ENCODE peak calls at places on chromosomes 13 and 19, in five cellular contexts. One of them, this sample, is unnamed. For H3K4me1, the result is how much of the 10 kb centered on the place peaks cover.

GRCh38 chr19:39212377-39212742 is 8.3 kb upstream of the SYCN start:
- DNase-seq in transverse colon: peak
- DNase-seq in tibial artery: no peak
- DNase-seq in testis: peak
- DNase-seq in SK-N-SH: peak
- DNase-seq in this sample: no peak

GRCh38 chr19:7748756-7749155 is 1.4 kb upstream of the CD209 start:
- DNase-seq in transverse colon: no peak
- DNase-seq in tibial artery: no peak
- DNase-seq in testis: peak
- DNase-seq in SK-N-SH: no peak
- DNase-seq in this sample: no peak

GRCh38 chr13:34410653-34411052 is 531.4 kb upstream of the NBEA start:
- DNase-seq in transverse colon: no peak
- DNase-seq in tibial artery: no peak
- DNase-seq in testis: no peak
- DNase-seq in SK-N-SH: no peak
- DNase-seq in this sample: no peak

GRCh38 chr19:16117594-16118033 is 5.9 kb downstream of the RAB8A start:
- DNase-seq in transverse colon: peak
- DNase-seq in tibial artery: no peak
- DNase-seq in testis: no peak
- DNase-seq in SK-N-SH: no peak
- DNase-seq in this sample: no peak

GRCh38 chr13:37716796-37717195 is 118.2 kb upstream of the POSTN start:
- DNase-seq in transverse colon: no peak
- DNase-seq in tibial artery: no peak
- DNase-seq in testis: no peak
- DNase-seq in SK-N-SH: no peak
- DNase-seq in this sample: no peak

GRCh38 chr19:35986664-35987570 is 8.1 kb upstream of the SDHAF1 start:
- DNase-seq in transverse colon: peak
- DNase-seq in tibial artery: no peak
- DNase-seq in testis: peak
- DNase-seq in SK-N-SH: peak
- DNase-seq in this sample: no peak

GRCh38 chr13:82947121-82948077 is 934.9 kb downstream of the SLITRK1 start:
- DNase-seq in transverse colon: no peak
- DNase-seq in tibial artery: no peak
- DNase-seq in testis: no peak
- DNase-seq in SK-N-SH: no peak
- DNase-seq in this sample: no peak

GRCh38 chr19:55461974-55462628 is 659 bp upstream of the ISOC2 start:
- DNase-seq in transverse colon: no peak
- DNase-seq in tibial artery: no peak
- DNase-seq in testis: no peak
- DNase-seq in SK-N-SH: peak
- DNase-seq in this sample: no peak

GRCh38 chr13:75963318-75963717 is 327.2 kb downstream of the LMO7 start:
- DNase-seq in transverse colon: no peak
- DNase-seq in tibial artery: no peak
- DNase-seq in testis: no peak
- DNase-seq in SK-N-SH: no peak
- DNase-seq in this sample: no peak

GRCh38 chr19:33814181-33815165 is 17.8 kb downstream of the KCTD15 start:
- DNase-seq in transverse colon: no peak
- DNase-seq in tibial artery: no peak
- DNase-seq in testis: no peak
- DNase-seq in SK-N-SH: peak
- DNase-seq in this sample: no peak

GRCh38 chr13:28964052-28964451 is 143.9 kb downstream of the MTUS2 start:
- DNase-seq in transverse colon: no peak
- DNase-seq in tibial artery: no peak
- DNase-seq in testis: no peak
- DNase-seq in SK-N-SH: no peak
- DNase-seq in this sample: no peak

GRCh38 chr19:41893899-41894298 is 10.9 kb downstream of the ARHGEF1 start:
- DNase-seq in transverse colon: no peak
- DNase-seq in tibial artery: no peak
- DNase-seq in testis: no peak
- DNase-seq in SK-N-SH: no peak
- DNase-seq in this sample: no peak

GRCh38 chr19:13425151-13425550 is 81.1 kb downstream of the CACNA1A start:
- DNase-seq in transverse colon: no peak
- DNase-seq in tibial artery: no peak
- DNase-seq in testis: no peak
- DNase-seq in SK-N-SH: no peak
- DNase-seq in this sample: no peak

GRCh38 chr13:100987993-100988392 is 313.4 kb upstream of the TMTC4 start:
- DNase-seq in transverse colon: no peak
- DNase-seq in tibial artery: no peak
- DNase-seq in testis: no peak
- DNase-seq in SK-N-SH: no peak
- DNase-seq in this sample: no peak

GRCh38 chr13:94322925-94323324 is 156.6 kb downstream of the DCT start:
- DNase-seq in transverse colon: no peak
- DNase-seq in tibial artery: no peak
- DNase-seq in testis: no peak
- DNase-seq in SK-N-SH: no peak
- DNase-seq in this sample: no peak

GRCh38 chr13:60164490-60164889 is 762 bp upstream of the DIAPH3 start:
- DNase-seq in transverse colon: no peak
- DNase-seq in tibial artery: no peak
- DNase-seq in testis: no peak
- DNase-seq in SK-N-SH: no peak
- DNase-seq in this sample: no peak

GRCh38 chr13:30739646-30740642 is 4.6 kb downstream of the ALOX5AP start:
- DNase-seq in transverse colon: no peak
- DNase-seq in tibial artery: no peak
- DNase-seq in testis: no peak
- DNase-seq in SK-N-SH: no peak
- DNase-seq in this sample: no peak

GRCh38 chr13:84192125-84192524 is 309.9 kb upstream of the SLITRK1 start:
- DNase-seq in transverse colon: no peak
- DNase-seq in tibial artery: no peak
- DNase-seq in testis: no peak
- DNase-seq in SK-N-SH: no peak
- DNase-seq in this sample: no peak

DNA sequence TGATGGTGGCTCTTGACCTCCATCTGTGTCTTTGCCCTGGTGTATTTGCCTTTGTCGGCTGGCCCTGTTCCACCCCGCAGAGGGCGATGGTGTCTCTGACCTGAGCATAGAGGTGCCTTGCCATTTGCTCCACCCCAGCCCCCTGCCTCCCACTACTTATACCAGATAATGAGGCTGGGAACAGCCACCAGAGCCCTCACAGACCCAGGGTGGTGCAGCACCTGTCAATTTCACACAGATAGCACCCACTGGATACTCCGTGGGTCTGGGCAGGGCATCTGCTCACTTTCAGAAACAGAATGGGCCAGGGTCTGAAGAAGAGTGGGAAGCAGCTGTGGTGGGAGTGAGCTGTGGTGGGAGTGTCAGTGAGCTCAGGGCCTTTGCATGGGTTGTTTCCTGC is 4.1 kb downstream of the ZNF536 start:
- DNase-seq in transverse colon: no peak
- DNase-seq in tibial artery: no peak
- DNase-seq in testis: no peak
- DNase-seq in SK-N-SH: no peak
- DNase-seq in this sample: no peak
- TF ChIP-seq CTCF in transverse colon: no peak
- TF ChIP-seq CTCF in tibial artery: no peak
- TF ChIP-seq CTCF in testis: no peak
- TF ChIP-seq CTCF in SK-N-SH: no peak
- TF ChIP-seq CTCF in this sample: no peak

GRCh38 chr13:97259787-97260641 is 37.9 kb downstream of the MBNL2 start:
- DNase-seq in transverse colon: no peak
- DNase-seq in tibial artery: peak
- DNase-seq in testis: no peak
- DNase-seq in SK-N-SH: no peak
- DNase-seq in this sample: no peak

GRCh38 chr13:97262058-97262457 is 39.9 kb downstream of the MBNL2 start:
- DNase-seq in transverse colon: no peak
- DNase-seq in tibial artery: no peak
- DNase-seq in testis: no peak
- DNase-seq in SK-N-SH: no peak
- DNase-seq in this sample: no peak

GRCh38 chr13:97263160-97263559 is 41.0 kb downstream of the MBNL2 start:
- DNase-seq in transverse colon: no peak
- DNase-seq in tibial artery: no peak
- DNase-seq in testis: no peak
- DNase-seq in SK-N-SH: no peak
- DNase-seq in this sample: no peak

GRCh38 chr13:97258801-97259200 is 36.7 kb downstream of the MBNL2 start:
- DNase-seq in transverse colon: no peak
- DNase-seq in tibial artery: no peak
- DNase-seq in testis: no peak
- DNase-seq in SK-N-SH: no peak
- DNase-seq in this sample: no peak

GRCh38 chr13:97261254-97262015 is 39.3 kb downstream of the MBNL2 start:
- DNase-seq in transverse colon: no peak
- DNase-seq in tibial artery: no peak
- DNase-seq in testis: no peak
- DNase-seq in SK-N-SH: no peak
- DNase-seq in this sample: no peak
- H3K4me1 ChIP-seq in transverse colon: under half
- H3K4me1 ChIP-seq in tibial artery: half or more
- H3K4me1 ChIP-seq in testis: under half
- H3K4me1 ChIP-seq in SK-N-SH: under half
- H3K4me1 ChIP-seq in this sample: half or more

DNA sequence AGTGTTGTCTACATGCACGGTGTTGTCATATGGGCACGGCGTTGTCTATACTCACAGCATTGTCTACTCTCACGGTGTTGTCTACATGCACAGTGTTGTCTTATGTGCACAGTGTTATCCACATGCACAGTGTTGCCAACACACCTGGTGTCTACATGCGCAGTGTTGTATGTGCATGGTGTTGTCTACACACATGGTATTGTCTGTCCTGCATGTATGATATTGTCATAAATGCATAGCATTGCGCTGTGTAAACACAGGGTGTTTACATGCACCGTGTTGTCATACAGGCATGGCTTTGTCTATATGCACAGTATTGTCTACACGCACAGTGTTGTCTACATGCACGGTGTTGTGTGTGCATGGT is 6.8 kb downstream of the ADPRHL1 start:
- DNase-seq in transverse colon: no peak
- DNase-seq in tibial artery: no peak
- DNase-seq in testis: no peak
- DNase-seq in SK-N-SH: no peak
- DNase-seq in this sample: no peak
- H3K27ac ChIP-seq in transverse colon: no peak
- H3K27ac ChIP-seq in tibial artery: no peak
- H3K27ac ChIP-seq in testis: no peak
- H3K27ac ChIP-seq in SK-N-SH: no peak
- H3K27ac ChIP-seq in this sample: no peak

DNA sequence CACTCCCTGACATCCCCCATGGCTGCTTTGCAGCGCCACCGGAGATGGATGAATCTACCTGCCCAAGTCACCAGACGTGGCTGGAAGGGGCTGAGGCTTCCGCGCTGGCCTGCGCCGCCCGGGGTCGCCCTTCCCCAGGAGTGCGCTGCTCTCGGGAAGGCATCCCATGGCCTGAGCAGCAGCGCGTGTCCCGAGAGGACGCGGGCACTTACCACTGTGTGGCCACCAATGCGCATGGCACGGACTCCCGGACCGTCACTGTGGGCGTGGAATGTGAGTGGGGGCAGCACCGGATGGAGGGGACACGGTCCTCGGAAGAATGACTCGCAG is 4.6 kb downstream of the ICAM5 start:
- DNase-seq in transverse colon: peak
- DNase-seq in tibial artery: no peak
- DNase-seq in testis: no peak
- DNase-seq in SK-N-SH: no peak
- DNase-seq in this sample: no peak
- TF ChIP-seq CTCF in transverse colon: no peak
- TF ChIP-seq CTCF in tibial artery: no peak
- TF ChIP-seq CTCF in testis: no peak
- TF ChIP-seq CTCF in SK-N-SH: no peak
- TF ChIP-seq CTCF in this sample: no peak

DNA sequence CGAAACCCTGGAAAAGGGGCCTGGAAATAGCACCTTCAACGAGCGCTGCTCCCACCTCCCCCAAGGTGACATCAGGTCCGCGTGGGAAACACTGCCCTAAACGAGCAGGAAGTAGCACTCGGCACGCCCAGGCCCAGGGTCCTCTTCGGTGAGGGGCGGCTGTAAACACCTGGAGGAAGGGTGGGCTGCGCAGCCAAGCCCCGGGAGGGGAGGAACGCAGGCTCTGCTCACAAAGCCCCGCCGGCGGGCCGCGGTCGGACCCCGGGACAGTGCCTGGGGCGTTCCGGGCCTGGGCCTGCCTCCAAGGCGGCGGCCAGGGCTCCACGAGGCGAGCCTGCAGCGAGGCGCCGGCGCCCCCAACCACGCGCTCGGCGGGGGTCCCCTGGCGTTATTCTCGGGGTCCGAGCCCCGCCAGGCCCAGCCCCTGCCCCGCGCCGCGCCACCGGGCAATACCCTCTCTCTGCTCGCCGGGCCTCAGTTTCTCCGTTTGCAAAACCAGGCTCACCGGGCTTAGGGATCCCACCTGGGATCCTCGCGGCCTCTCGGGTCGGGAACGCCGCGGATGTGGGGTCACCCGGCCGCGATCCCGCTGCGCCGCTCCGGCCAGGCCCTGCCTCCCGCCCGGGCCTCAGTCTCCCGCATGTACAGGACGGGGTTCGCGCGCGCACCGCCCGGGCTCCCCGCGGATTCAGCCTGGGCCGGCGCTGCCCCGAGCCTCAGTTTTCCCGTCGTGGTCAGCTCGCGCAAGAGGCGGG is 630 bp downstream of the RNF126 start:
- DNase-seq in transverse colon: peak
- DNase-seq in tibial artery: no peak
- DNase-seq in testis: peak
- DNase-seq in SK-N-SH: peak
- DNase-seq in this sample: no peak
- H3K4me1 ChIP-seq in transverse colon: half or more
- H3K4me1 ChIP-seq in tibial artery: half or more
- H3K4me1 ChIP-seq in testis: half or more
- H3K4me1 ChIP-seq in SK-N-SH: under half
- H3K4me1 ChIP-seq in this sample: half or more

GRCh38 chr19:47691782-47692181 is 21.4 kb upstream of the EHD2 start:
- DNase-seq in transverse colon: no peak
- DNase-seq in tibial artery: no peak
- DNase-seq in testis: no peak
- DNase-seq in SK-N-SH: no peak
- DNase-seq in this sample: no peak
- H3K27ac ChIP-seq in transverse colon: no peak
- H3K27ac ChIP-seq in tibial artery: no peak
- H3K27ac ChIP-seq in testis: no peak
- H3K27ac ChIP-seq in SK-N-SH: no peak
- H3K27ac ChIP-seq in this sample: no peak

DNA sequence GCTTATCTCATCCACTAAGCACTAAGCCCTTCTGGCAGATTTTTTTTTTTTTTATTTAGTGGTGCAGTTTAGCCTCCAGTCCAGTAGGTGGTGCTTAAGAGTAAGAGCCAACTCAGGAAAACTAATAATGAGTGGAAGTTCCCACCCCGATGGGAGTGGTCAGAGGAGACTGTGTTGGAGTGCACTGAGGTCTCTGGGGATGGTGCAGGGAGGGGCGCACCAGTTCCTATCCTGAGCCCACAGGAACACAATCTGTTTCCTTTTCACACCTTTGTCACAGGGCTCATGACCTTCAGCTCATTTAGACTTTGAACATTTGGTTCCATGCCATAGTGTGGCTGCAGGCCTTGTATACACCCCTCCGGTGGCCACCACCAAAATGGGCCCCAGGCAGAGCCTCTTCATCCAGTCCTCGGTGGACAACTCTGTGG is 367.4 kb downstream of the SPRY2 start:
- DNase-seq in transverse colon: peak
- DNase-seq in tibial artery: no peak
- DNase-seq in testis: peak
- DNase-seq in SK-N-SH: peak
- DNase-seq in this sample: no peak
- TF ChIP-seq CTCF in transverse colon: no peak
- TF ChIP-seq CTCF in tibial artery: peak
- TF ChIP-seq CTCF in testis: peak
- TF ChIP-seq CTCF in SK-N-SH: peak
- TF ChIP-seq CTCF in this sample: peak

This sample was measured in esophagus squamous epithelium.